ENCODE peak calls at places on chromosomes 7 and 10, in seven cellular contexts. U is Peyer's patch, T is mucosa of descending colon, O is AG10803, W is ovary, X is fibroblast of lung, D is epithelial cell of esophagus. C is an unnamed sample.

GRCh38 chr7:50678586-50678985 is 104.1 kb downstream of the GRB10 start:
- DNase-seq in U (no peak), T (no peak), O (no peak), W (no peak), X (no peak), D (no peak), C (no peak)

GRCh38 chr7:110964770-110965169 is 126.2 kb upstream of the LRRN3 start:
- DNase-seq in U (no peak), T (no peak), O (no peak), W (no peak), X (no peak), D (no peak), C (no peak)

GRCh38 chr10:20855398-20856038 is 41.6 kb downstream of the NEBL start:
- DNase-seq in U (no peak), T (no peak), O (peak; percentile 41), W (no peak), X (peak; percentile 71), D (peak; percentile 49), C (no peak)

GRCh38 chr10:107803541-107803940 is 639.0 kb upstream of the SORCS1 start:
- DNase-seq in U (no peak), T (no peak), O (no peak), W (no peak), X (no peak), D (no peak), C (no peak)

GRCh38 chr7:50667338-50667737 is 102.1 kb upstream of the DDC start:
- DNase-seq in U (no peak), T (no peak), O (no peak), W (peak; percentile 69), X (peak; percentile 43), D (no peak), C (no peak)

GRCh38 chr10:131188494-131188893 is 123.0 kb downstream of the TCERG1L start:
- DNase-seq in U (no peak), T (no peak), O (no peak), W (no peak), X (no peak), D (no peak), C (no peak)

GRCh38 chr10:88045544-88046415 is 182.4 kb downstream of the PTEN start:
- DNase-seq in U (no peak), T (no peak), O (no peak), W (no peak), X (no peak), D (no peak), C (no peak)

GRCh38 chr7:100444311-100445278 is 8.3 kb upstream of the PPP1R35 start:
- DNase-seq in U (peak; percentile 79), T (no peak), O (peak; percentile 65), W (peak; percentile 33), X (peak; percentile 76), D (no peak), C (peak; percentile 80)

GRCh38 chr7:80312139-80312661 is 177.6 kb downstream of the GNAI1 start:
- DNase-seq in U (no peak), T (peak; percentile 19), O (peak; percentile 71), W (no peak), X (peak; percentile 96), D (peak; percentile 89), C (no peak)

GRCh38 chr10:22997102-22997501 is 69.2 kb downstream of the ARMC3 start:
- DNase-seq in U (no peak), T (no peak), O (peak; percentile 8), W (peak; percentile 36), X (peak; percentile 62), D (peak; percentile 37), C (no peak)

GRCh38 chr10:34540492-34540891 is 274.6 kb downstream of the PARD3 start:
- DNase-seq in U (no peak), T (no peak), O (no peak), W (no peak), X (no peak), D (no peak), C (no peak)

GRCh38 chr10:106278385-106278784 is 886.1 kb downstream of the SORCS1 start:
- DNase-seq in U (no peak), T (no peak), O (peak; percentile 11), W (no peak), X (no peak), D (no peak), C (no peak)

GRCh38 chr10:133334495-133335237 is 2.0 kb downstream of the CALY start:
- DNase-seq in U (no peak), T (no peak), O (no peak), W (no peak), X (no peak), D (no peak), C (peak; percentile 80)

GRCh38 chr7:128858380-128859231 is 4.0 kb upstream of the ATP6V1F start:
- DNase-seq in U (no peak), T (no peak), O (no peak), W (peak; percentile 61), X (no peak), D (no peak), C (no peak)

GRCh38 chr10:33310853-33311252 is 23.6 kb downstream of the NRP1 start:
- DNase-seq in U (no peak), T (no peak), O (no peak), W (no peak), X (no peak), D (no peak), C (no peak)

GRCh38 chr7:73773700-73774517 is 3.8 kb upstream of the CLDN3 start:
- DNase-seq in U (peak; percentile 91), T (peak; percentile 92), O (no peak), W (no peak), X (no peak), D (no peak), C (no peak)

GRCh38 chr7:37081436-37081835 is 357.1 kb upstream of the AOAH start:
- DNase-seq in U (peak; percentile 67), T (peak; percentile 43), O (no peak), W (peak; percentile 39), X (no peak), D (peak; percentile 51), C (no peak)

GRCh38 chr7:16708496-16708895 is 45.1 kb upstream of the TSPAN13 start:
- DNase-seq in U (no peak), T (no peak), O (peak; percentile 59), W (no peak), X (no peak), D (no peak), C (no peak)

GRCh38 chr7:134182078-134182477 is 54.9 kb downstream of the LRGUK start:
- DNase-seq in U (no peak), T (no peak), O (no peak), W (no peak), X (no peak), D (peak; percentile 99), C (no peak)

GRCh38 chr7:70238171-70238575 is 639.9 kb downstream of the AUTS2 start:
- DNase-seq in U (no peak), T (no peak), O (no peak), W (no peak), X (no peak), D (no peak), C (no peak)

GRCh38 chr10:69757553-69758309 is 44.0 kb upstream of the COL13A1 start:
- DNase-seq in U (no peak), T (no peak), O (peak; percentile 86), W (peak; percentile 70), X (peak; percentile 62), D (peak; percentile 13), C (no peak)

GRCh38 chr10:72424561-72424960 is 69.8 kb upstream of the DNAJB12 start:
- DNase-seq in U (no peak), T (no peak), O (no peak), W (no peak), X (no peak), D (no peak), C (no peak)

GRCh38 chr7:84904561-84904960 is 282.3 kb downstream of the SEMA3D start:
- DNase-seq in U (no peak), T (no peak), O (no peak), W (no peak), X (no peak), D (peak; percentile 75), C (no peak)

GRCh38 chr10:129192344-129193128 is 274.5 kb upstream of the MGMT start:
- DNase-seq in U (peak; percentile 54), T (peak; percentile 12), O (no peak), W (peak; percentile 69), X (no peak), D (peak; percentile 67), C (no peak)

GRCh38 chr7:29297194-29297890 is 102.8 kb downstream of the CHN2 start:
- DNase-seq in U (no peak), T (no peak), O (no peak), W (no peak), X (no peak), D (no peak), C (no peak)

GRCh38 chr7:93547716-93548115 is 26.8 kb downstream of the CALCR start:
- DNase-seq in U (no peak), T (no peak), O (no peak), W (no peak), X (no peak), D (no peak), C (no peak)

GRCh38 chr7:93551931-93552330 is 22.6 kb downstream of the CALCR start:
- DNase-seq in U (no peak), T (no peak), O (no peak), W (no peak), X (no peak), D (no peak), C (no peak)

GRCh38 chr7:93551063-93551895 is 23.2 kb downstream of the CALCR start:
- DNase-seq in U (no peak), T (peak; percentile 39), O (peak; percentile 66), W (no peak), X (peak; percentile 70), D (peak; percentile 62), C (no peak)
- TF ChIP-seq CTCF in U (peak; percentile 30), T (peak; percentile 14), O (peak; percentile 77), W (no peak), X (peak; percentile 72), D (peak; percentile 62), C (peak; percentile 42)

GRCh38 chr7:150876817-150877526 is 24.7 kb downstream of the AOC1 start:
- DNase-seq in U (peak; percentile 78), T (peak; percentile 78), O (peak; percentile 74), W (peak; percentile 72), X (peak; percentile 53), D (peak; percentile 41), C (peak; percentile 74)
- TF ChIP-seq CTCF in U (peak; percentile 46), T (peak; percentile 16), O (peak; percentile 68), W (peak; percentile 8), X (peak; percentile 44), D (peak; percentile 51), C (peak; percentile 32)

GRCh38 chr7:42017356-42017986 is 219.5 kb downstream of the GLI3 start:
- DNase-seq in U (no peak), T (no peak), O (no peak), W (peak; percentile 52), X (no peak), D (no peak), C (no peak)
- TF ChIP-seq CTCF in U (no peak), T (no peak), O (no peak), W (no peak), X (no peak), D (no peak), C (no peak)

DNA sequence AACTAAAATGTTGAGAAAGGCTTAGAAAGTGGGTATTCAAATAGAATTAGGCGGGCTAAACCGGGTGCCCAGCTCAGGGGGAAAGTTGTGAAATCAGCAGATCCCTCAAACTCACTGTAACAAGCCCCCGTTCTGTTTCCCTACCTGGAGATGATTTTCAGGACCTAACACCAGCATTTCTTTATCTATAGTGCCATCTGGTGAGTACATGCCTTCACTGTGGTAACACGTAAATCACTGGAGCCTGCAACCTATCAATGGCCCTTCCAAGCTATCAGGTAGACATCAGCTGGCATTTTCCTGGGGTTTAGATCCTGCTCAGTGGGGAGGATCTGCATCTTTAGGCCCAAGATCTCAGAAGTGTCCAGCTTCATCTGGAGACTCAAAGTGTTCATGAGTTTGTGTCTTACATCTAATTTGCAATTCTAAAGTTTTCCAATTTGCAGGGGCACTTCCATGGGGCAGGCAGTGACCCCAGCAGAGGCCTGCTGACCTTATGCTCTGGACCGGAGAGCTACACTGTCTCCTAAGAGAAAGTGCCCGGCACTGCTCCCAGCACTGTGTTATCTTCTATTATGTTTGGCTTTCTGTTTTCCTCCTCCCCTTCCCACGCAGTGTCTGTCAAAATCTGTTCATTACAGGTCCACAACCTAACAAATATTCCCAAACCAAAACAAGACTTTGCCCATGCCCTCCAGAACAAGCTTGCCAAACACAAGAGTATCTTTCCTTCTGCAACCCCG is 132.5 kb downstream of the LSM5 start:
- DNase-seq in U (no peak), T (no peak), O (no peak), W (no peak), X (no peak), D (peak; percentile 69), C (no peak)
- TF ChIP-seq CTCF in U (no peak), T (no peak), O (no peak), W (no peak), X (no peak), D (peak; percentile 64), C (no peak)